ENCODE peak calls at places on chromosomes 4 and X, in nine cellular contexts. One of them, this sample, is unnamed.

GRCh38 chrX:52504551-52504950 is 8.9 kb downstream of the XAGE1A start:
- DNase-seq in effector memory CD4-positive, alpha-beta T cell: no peak
- DNase-seq in endothelial cell: no peak
- DNase-seq in AG08395: no peak
- DNase-seq in C1 segment of cervical spinal cord: no peak
- DNase-seq in activated gamma-delta T cell treated with anti-CD3 and anti-CD28 coated beads, Interleukin-2, amount 50 U/mL, for 16 hours: no peak
- DNase-seq in epithelial cell of esophagus: no peak
- DNase-seq in activated CD8-positive, alpha-beta T cell treated with anti-CD3 and anti-CD28 coated beads, Interleukin-2, amount 10 ng/mL, durations not matched to agents 7 days and 5 days: no peak
- DNase-seq in NCI-H345: no peak
- DNase-seq in this sample: no peak

GRCh38 chrX:30615229-30615628 is 37.7 kb upstream of the TASL start:
- DNase-seq in effector memory CD4-positive, alpha-beta T cell: no peak
- DNase-seq in AG08395: no peak
- DNase-seq in activated gamma-delta T cell treated with anti-CD3 and anti-CD28 coated beads, Interleukin-2, amount 50 U/mL, for 16 hours: no peak
- DNase-seq in NCI-H345: no peak
- DNase-seq in C1 segment of cervical spinal cord: no peak
- DNase-seq in activated CD8-positive, alpha-beta T cell treated with anti-CD3 and anti-CD28 coated beads, Interleukin-2, amount 10 ng/mL, durations not matched to agents 7 days and 5 days: no peak
- DNase-seq in endothelial cell: no peak
- DNase-seq in epithelial cell of esophagus: peak
- DNase-seq in this sample: no peak

GRCh38 chr4:168955674-168956073 is 54.4 kb downstream of the CBR4 start:
- DNase-seq in C1 segment of cervical spinal cord: no peak
- DNase-seq in NCI-H345: no peak
- DNase-seq in epithelial cell of esophagus: no peak
- DNase-seq in endothelial cell: no peak
- DNase-seq in activated CD8-positive, alpha-beta T cell treated with anti-CD3 and anti-CD28 coated beads, Interleukin-2, amount 10 ng/mL, durations not matched to agents 7 days and 5 days: no peak
- DNase-seq in activated gamma-delta T cell treated with anti-CD3 and anti-CD28 coated beads, Interleukin-2, amount 50 U/mL, for 16 hours: no peak
- DNase-seq in AG08395: no peak
- DNase-seq in effector memory CD4-positive, alpha-beta T cell: no peak
- DNase-seq in this sample: no peak

GRCh38 chrX:139559383-139560042 is 29.0 kb downstream of the F9 start:
- DNase-seq in epithelial cell of esophagus: peak
- DNase-seq in effector memory CD4-positive, alpha-beta T cell: no peak
- DNase-seq in AG08395: peak
- DNase-seq in activated CD8-positive, alpha-beta T cell treated with anti-CD3 and anti-CD28 coated beads, Interleukin-2, amount 10 ng/mL, durations not matched to agents 7 days and 5 days: peak
- DNase-seq in activated gamma-delta T cell treated with anti-CD3 and anti-CD28 coated beads, Interleukin-2, amount 50 U/mL, for 16 hours: no peak
- DNase-seq in endothelial cell: peak
- DNase-seq in NCI-H345: no peak
- DNase-seq in C1 segment of cervical spinal cord: no peak
- DNase-seq in this sample: peak

GRCh38 chr4:104490096-104490769 is 4.5 kb downstream of the CXXC4 start:
- DNase-seq in activated CD8-positive, alpha-beta T cell treated with anti-CD3 and anti-CD28 coated beads, Interleukin-2, amount 10 ng/mL, durations not matched to agents 7 days and 5 days: no peak
- DNase-seq in NCI-H345: peak
- DNase-seq in effector memory CD4-positive, alpha-beta T cell: no peak
- DNase-seq in AG08395: no peak
- DNase-seq in C1 segment of cervical spinal cord: no peak
- DNase-seq in endothelial cell: no peak
- DNase-seq in epithelial cell of esophagus: no peak
- DNase-seq in activated gamma-delta T cell treated with anti-CD3 and anti-CD28 coated beads, Interleukin-2, amount 50 U/mL, for 16 hours: no peak
- DNase-seq in this sample: peak

GRCh38 chr4:118770741-118771187 is 65.2 kb downstream of the SEC24D start:
- DNase-seq in activated gamma-delta T cell treated with anti-CD3 and anti-CD28 coated beads, Interleukin-2, amount 50 U/mL, for 16 hours: no peak
- DNase-seq in endothelial cell: no peak
- DNase-seq in AG08395: no peak
- DNase-seq in activated CD8-positive, alpha-beta T cell treated with anti-CD3 and anti-CD28 coated beads, Interleukin-2, amount 10 ng/mL, durations not matched to agents 7 days and 5 days: no peak
- DNase-seq in C1 segment of cervical spinal cord: no peak
- DNase-seq in effector memory CD4-positive, alpha-beta T cell: no peak
- DNase-seq in NCI-H345: no peak
- DNase-seq in epithelial cell of esophagus: peak
- DNase-seq in this sample: no peak

GRCh38 chr4:11566440-11567022 is 137.8 kb upstream of the HS3ST1 start:
- DNase-seq in activated gamma-delta T cell treated with anti-CD3 and anti-CD28 coated beads, Interleukin-2, amount 50 U/mL, for 16 hours: no peak
- DNase-seq in C1 segment of cervical spinal cord: no peak
- DNase-seq in NCI-H345: no peak
- DNase-seq in endothelial cell: no peak
- DNase-seq in epithelial cell of esophagus: no peak
- DNase-seq in AG08395: no peak
- DNase-seq in activated CD8-positive, alpha-beta T cell treated with anti-CD3 and anti-CD28 coated beads, Interleukin-2, amount 10 ng/mL, durations not matched to agents 7 days and 5 days: no peak
- DNase-seq in effector memory CD4-positive, alpha-beta T cell: no peak
- DNase-seq in this sample: no peak

GRCh38 chr4:7447236-7447635 is 12.5 kb upstream of the PSAPL1 start:
- DNase-seq in activated CD8-positive, alpha-beta T cell treated with anti-CD3 and anti-CD28 coated beads, Interleukin-2, amount 10 ng/mL, durations not matched to agents 7 days and 5 days: no peak
- DNase-seq in endothelial cell: no peak
- DNase-seq in C1 segment of cervical spinal cord: no peak
- DNase-seq in epithelial cell of esophagus: no peak
- DNase-seq in effector memory CD4-positive, alpha-beta T cell: no peak
- DNase-seq in AG08395: no peak
- DNase-seq in NCI-H345: no peak
- DNase-seq in activated gamma-delta T cell treated with anti-CD3 and anti-CD28 coated beads, Interleukin-2, amount 50 U/mL, for 16 hours: no peak
- DNase-seq in this sample: no peak

GRCh38 chr4:83150563-83151330 is 36.2 kb upstream of the PLAC8 start:
- DNase-seq in activated gamma-delta T cell treated with anti-CD3 and anti-CD28 coated beads, Interleukin-2, amount 50 U/mL, for 16 hours: no peak
- DNase-seq in effector memory CD4-positive, alpha-beta T cell: no peak
- DNase-seq in activated CD8-positive, alpha-beta T cell treated with anti-CD3 and anti-CD28 coated beads, Interleukin-2, amount 10 ng/mL, durations not matched to agents 7 days and 5 days: no peak
- DNase-seq in AG08395: no peak
- DNase-seq in C1 segment of cervical spinal cord: no peak
- DNase-seq in NCI-H345: no peak
- DNase-seq in endothelial cell: no peak
- DNase-seq in epithelial cell of esophagus: peak
- DNase-seq in this sample: no peak

GRCh38 chrX:73842541-73843234 is 279.7 kb downstream of the CHIC1 start:
- DNase-seq in AG08395: no peak
- DNase-seq in epithelial cell of esophagus: no peak
- DNase-seq in C1 segment of cervical spinal cord: no peak
- DNase-seq in endothelial cell: no peak
- DNase-seq in activated CD8-positive, alpha-beta T cell treated with anti-CD3 and anti-CD28 coated beads, Interleukin-2, amount 10 ng/mL, durations not matched to agents 7 days and 5 days: no peak
- DNase-seq in NCI-H345: no peak
- DNase-seq in effector memory CD4-positive, alpha-beta T cell: no peak
- DNase-seq in activated gamma-delta T cell treated with anti-CD3 and anti-CD28 coated beads, Interleukin-2, amount 50 U/mL, for 16 hours: no peak
- DNase-seq in this sample: no peak

GRCh38 chr4:94927696-94928095 is 169.9 kb downstream of the BMPR1B start:
- DNase-seq in activated gamma-delta T cell treated with anti-CD3 and anti-CD28 coated beads, Interleukin-2, amount 50 U/mL, for 16 hours: no peak
- DNase-seq in NCI-H345: no peak
- DNase-seq in C1 segment of cervical spinal cord: no peak
- DNase-seq in endothelial cell: no peak
- DNase-seq in effector memory CD4-positive, alpha-beta T cell: no peak
- DNase-seq in AG08395: no peak
- DNase-seq in epithelial cell of esophagus: no peak
- DNase-seq in activated CD8-positive, alpha-beta T cell treated with anti-CD3 and anti-CD28 coated beads, Interleukin-2, amount 10 ng/mL, durations not matched to agents 7 days and 5 days: no peak
- DNase-seq in this sample: no peak

GRCh38 chr4:107069049-107069448 is 32.9 kb upstream of the DKK2 start:
- DNase-seq in NCI-H345: no peak
- DNase-seq in effector memory CD4-positive, alpha-beta T cell: no peak
- DNase-seq in activated gamma-delta T cell treated with anti-CD3 and anti-CD28 coated beads, Interleukin-2, amount 50 U/mL, for 16 hours: no peak
- DNase-seq in activated CD8-positive, alpha-beta T cell treated with anti-CD3 and anti-CD28 coated beads, Interleukin-2, amount 10 ng/mL, durations not matched to agents 7 days and 5 days: no peak
- DNase-seq in endothelial cell: no peak
- DNase-seq in AG08395: peak
- DNase-seq in C1 segment of cervical spinal cord: no peak
- DNase-seq in epithelial cell of esophagus: no peak
- DNase-seq in this sample: no peak

GRCh38 chrX:150219374-150220185 is 143.5 kb upstream of the MAMLD1 start:
- DNase-seq in activated CD8-positive, alpha-beta T cell treated with anti-CD3 and anti-CD28 coated beads, Interleukin-2, amount 10 ng/mL, durations not matched to agents 7 days and 5 days: no peak
- DNase-seq in endothelial cell: no peak
- DNase-seq in C1 segment of cervical spinal cord: no peak
- DNase-seq in activated gamma-delta T cell treated with anti-CD3 and anti-CD28 coated beads, Interleukin-2, amount 50 U/mL, for 16 hours: no peak
- DNase-seq in epithelial cell of esophagus: no peak
- DNase-seq in effector memory CD4-positive, alpha-beta T cell: no peak
- DNase-seq in AG08395: peak
- DNase-seq in NCI-H345: no peak
- DNase-seq in this sample: no peak